ENCODE peak calls at places on chromosomes 11 and 22, in eight cellular contexts. F, K, B, H, J, L, Q and N are unnamed samples.

GRCh38 chr11:99370557-99371200 is 349.9 kb downstream of the CNTN5 start:
- DNase-seq in F (peak), H (peak), J (peak), K (no peak), Q (peak), L (peak), B (peak), N (peak)

GRCh38 chr11:35622070-35622469 is 3.8 kb downstream of the FJX1 start:
- DNase-seq in H (no peak), J (no peak), Q (peak), F (peak), L (no peak), K (no peak), B (peak), N (peak)

GRCh38 chr22:47201186-47201995 is 438.9 kb downstream of the TBC1D22A start:
- DNase-seq in L (peak), Q (no peak), F (no peak), H (no peak), J (peak), B (no peak), K (peak), N (no peak)

GRCh38 chr11:122101625-122102291 is 14.3 kb downstream of the BLID start:
- DNase-seq in B (peak), K (peak), F (peak), J (peak), H (peak), Q (peak), L (peak), N (no peak)

GRCh38 chr11:59776210-59777066 is 21.3 kb downstream of the STX3 start:
- DNase-seq in J (no peak), Q (no peak), B (peak), K (no peak), L (no peak), H (no peak), F (peak), N (peak)

GRCh38 chr11:75148436-75148983 is 2.4 kb upstream of the SLCO2B1 start:
- DNase-seq in F (no peak), K (no peak), Q (no peak), J (no peak), H (no peak), B (no peak), L (no peak), N (no peak)

GRCh38 chr11:46322759-46323158 is 24.5 kb upstream of the DGKZ start:
- DNase-seq in B (peak), K (no peak), Q (no peak), H (no peak), J (no peak), F (no peak), L (peak), N (no peak)

GRCh38 chr11:28767574-28767973 is 659.4 kb downstream of the METTL15 start:
- DNase-seq in K (no peak), J (no peak), H (no peak), F (peak), B (no peak), L (no peak), Q (no peak), N (no peak)

GRCh38 chr11:2524446-2525165 is 79.8 kb downstream of the KCNQ1 start:
- DNase-seq in H (no peak), L (peak), J (peak), K (peak), F (no peak), B (no peak), Q (no peak), N (no peak)

GRCh38 chr11:38163526-38163925 is 1565.5 kb upstream of the RAG2 start:
- DNase-seq in Q (no peak), J (no peak), B (no peak), F (no peak), L (no peak), K (no peak), H (no peak), N (no peak)

GRCh38 chr11:76419896-76420295 is 24.9 kb upstream of the EMSY start:
- DNase-seq in J (no peak), K (no peak), L (peak), H (no peak), F (no peak), B (no peak), Q (no peak), N (peak)

GRCh38 chr22:23388492-23389009 is 191.5 kb downstream of the IGLL1 start:
- DNase-seq in B (no peak), H (no peak), F (no peak), Q (no peak), K (no peak), J (no peak), L (peak), N (no peak)

GRCh38 chr11:65476632-65477270 is 22.1 kb upstream of the MALAT1 start:
- DNase-seq in L (no peak), Q (no peak), B (peak), J (no peak), F (no peak), K (no peak), H (no peak), N (peak)

GRCh38 chr22:19591568-19591967 is 67.4 kb upstream of the CLDN5 start:
- DNase-seq in Q (no peak), F (no peak), H (no peak), B (no peak), L (no peak), J (no peak), K (no peak), N (no peak)

GRCh38 chr11:57321388-57321995 is 3.3 kb downstream of the TNKS1BP1 start:
- DNase-seq in Q (no peak), K (peak), L (no peak), J (no peak), F (no peak), B (no peak), H (no peak), N (no peak)

GRCh38 chr11:77704029-77704428 is 66.4 kb upstream of the CLNS1A start:
- DNase-seq in B (no peak), F (no peak), J (no peak), K (no peak), L (no peak), Q (no peak), H (no peak), N (no peak)

GRCh38 chr11:120209750-120210650 is 832 bp upstream of the OAF start:
- DNase-seq in H (no peak), K (no peak), L (no peak), Q (no peak), J (no peak), B (no peak), F (no peak), N (no peak)

GRCh38 chr22:19707347-19708322 is 6.7 kb upstream of the SEPTIN5 start:
- DNase-seq in B (no peak), Q (no peak), L (peak), K (no peak), H (no peak), J (no peak), F (no peak), N (no peak)

GRCh38 chr22:43889366-43890253 is 2.2 kb downstream of the PNPLA5 start:
- DNase-seq in Q (no peak), H (no peak), K (no peak), F (no peak), B (peak), L (peak), J (no peak), N (no peak)

GRCh38 chr11:2142762-2143202 is 3.6 kb upstream of the IGF2 start:
- DNase-seq in Q (no peak), H (no peak), K (no peak), J (no peak), L (no peak), B (no peak), F (peak), N (peak)

GRCh38 chr11:115497303-115497702 is 6.9 kb downstream of the CADM1 start:
- DNase-seq in K (no peak), L (no peak), F (no peak), J (no peak), B (no peak), Q (no peak), H (no peak), N (no peak)

GRCh38 chr22:37731804-37732471 is 35.1 kb downstream of the TRIOBP start:
- DNase-seq in B (no peak), L (peak), J (no peak), K (no peak), H (no peak), F (no peak), Q (no peak), N (no peak)

GRCh38 chr22:37732699-37733607 is 36.1 kb downstream of the TRIOBP start:
- DNase-seq in B (no peak), Q (no peak), F (no peak), H (no peak), J (no peak), K (peak), L (no peak), N (no peak)

GRCh38 chr22:37734402-37734700 is 37.5 kb downstream of the TRIOBP start:
- DNase-seq in J (no peak), H (no peak), F (no peak), L (peak), B (no peak), K (peak), Q (no peak), N (no peak)

GRCh38 chr22:37733625-37734401 is 37.0 kb downstream of the TRIOBP start:
- DNase-seq in J (no peak), F (no peak), K (peak), Q (no peak), L (peak), H (no peak), B (no peak), N (no peak)

GRCh38 chr22:37735054-37735453 is 38.2 kb downstream of the TRIOBP start:
- DNase-seq in L (peak), J (no peak), B (peak), H (peak), F (no peak), Q (peak), K (peak), N (no peak)
- TF ChIP-seq CTCF in L (peak), J (peak), B (peak), H (peak), F (peak), Q (peak), K (no peak), N (no peak)

GRCh38 chr11:125583496-125583895 is 9.2 kb upstream of the STT3A start:
- DNase-seq in Q (no peak), F (no peak), J (no peak), H (no peak), L (no peak), B (no peak), K (no peak), N (no peak)
- H3K27ac ChIP-seq in Q (no peak), F (no peak), J (no peak), H (no peak), L (no peak), B (no peak), K (no peak), N (no peak)

DNA sequence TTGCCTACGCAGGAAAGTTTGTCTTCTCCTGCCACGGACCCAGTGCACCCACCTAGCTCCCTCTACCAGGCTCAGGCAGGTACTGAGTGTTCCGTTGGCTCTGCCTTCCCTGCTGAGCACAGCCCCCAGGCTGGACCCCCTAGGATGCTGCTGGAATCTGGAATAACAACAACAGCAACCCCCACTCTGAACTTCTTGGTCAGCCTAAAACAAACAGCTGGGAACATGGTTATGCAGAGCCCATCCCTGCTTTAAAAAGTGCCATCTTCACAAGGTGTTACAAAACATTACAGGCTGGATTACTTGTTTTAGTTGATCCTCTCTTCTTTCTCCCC is 1.8 kb downstream of the OPCML start:
- DNase-seq in L (peak), J (no peak), F (no peak), K (no peak), H (no peak), B (no peak), Q (no peak), N (no peak)
- TF ChIP-seq CTCF in L (peak), J (no peak), F (no peak), K (no peak), H (no peak), B (no peak), Q (no peak), N (no peak)

GRCh38 chr22:49797706-49798105 is 30.0 kb downstream of the BRD1 start:
- DNase-seq in F (no peak), B (no peak), Q (no peak), J (no peak), K (no peak), L (no peak), H (no peak), N (no peak)

GRCh38 chr22:49800408-49801238 is 27.1 kb downstream of the BRD1 start:
- DNase-seq in B (no peak), L (no peak), H (no peak), F (no peak), J (no peak), K (no peak), Q (no peak), N (no peak)

GRCh38 chr22:49798486-49799151 is 29.1 kb downstream of the BRD1 start:
- DNase-seq in J (no peak), H (no peak), L (no peak), Q (no peak), F (no peak), K (no peak), B (no peak), N (no peak)

GRCh38 chr22:49801391-49802060 is 26.1 kb downstream of the BRD1 start:
- DNase-seq in K (no peak), F (no peak), L (no peak), J (no peak), B (no peak), H (no peak), Q (no peak), N (no peak)

DNA sequence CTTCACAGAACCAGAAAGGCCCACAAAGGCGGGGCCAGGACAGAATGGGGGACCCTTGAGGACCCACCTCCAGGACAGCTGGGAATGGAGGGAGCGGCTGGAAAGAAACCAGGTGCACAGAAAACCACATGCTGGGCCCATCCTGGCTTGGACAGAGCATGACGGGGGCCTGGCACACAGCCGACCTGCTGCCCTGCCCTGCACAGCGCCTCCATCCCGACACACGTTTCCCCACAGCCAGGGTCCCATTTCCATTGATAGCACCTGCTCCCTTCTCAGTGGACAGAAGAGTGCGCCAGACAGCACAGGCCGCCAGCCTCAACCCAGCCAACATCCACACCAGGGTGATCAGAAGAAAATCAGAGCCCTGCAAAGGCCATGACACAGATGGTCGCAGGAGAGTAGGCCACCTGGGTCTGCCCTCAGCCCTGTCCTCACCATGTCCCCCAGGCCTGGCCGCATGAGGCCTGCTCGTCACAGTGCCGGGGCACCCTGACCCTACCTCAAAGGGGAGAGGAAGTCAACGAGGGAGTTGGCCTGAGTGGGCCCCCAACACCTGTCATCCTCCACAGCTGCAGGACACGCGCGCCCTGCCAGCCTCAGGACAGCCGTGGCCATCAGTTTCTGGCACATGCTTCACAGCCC is 28.1 kb downstream of the BRD1 start:
- DNase-seq in J (no peak), Q (no peak), H (no peak), B (no peak), L (no peak), K (no peak), F (no peak), N (no peak)
- H3K27ac ChIP-seq in J (no peak), Q (no peak), H (no peak), B (no peak), L (no peak), K (no peak), F (no peak), N (peak)

DNA sequence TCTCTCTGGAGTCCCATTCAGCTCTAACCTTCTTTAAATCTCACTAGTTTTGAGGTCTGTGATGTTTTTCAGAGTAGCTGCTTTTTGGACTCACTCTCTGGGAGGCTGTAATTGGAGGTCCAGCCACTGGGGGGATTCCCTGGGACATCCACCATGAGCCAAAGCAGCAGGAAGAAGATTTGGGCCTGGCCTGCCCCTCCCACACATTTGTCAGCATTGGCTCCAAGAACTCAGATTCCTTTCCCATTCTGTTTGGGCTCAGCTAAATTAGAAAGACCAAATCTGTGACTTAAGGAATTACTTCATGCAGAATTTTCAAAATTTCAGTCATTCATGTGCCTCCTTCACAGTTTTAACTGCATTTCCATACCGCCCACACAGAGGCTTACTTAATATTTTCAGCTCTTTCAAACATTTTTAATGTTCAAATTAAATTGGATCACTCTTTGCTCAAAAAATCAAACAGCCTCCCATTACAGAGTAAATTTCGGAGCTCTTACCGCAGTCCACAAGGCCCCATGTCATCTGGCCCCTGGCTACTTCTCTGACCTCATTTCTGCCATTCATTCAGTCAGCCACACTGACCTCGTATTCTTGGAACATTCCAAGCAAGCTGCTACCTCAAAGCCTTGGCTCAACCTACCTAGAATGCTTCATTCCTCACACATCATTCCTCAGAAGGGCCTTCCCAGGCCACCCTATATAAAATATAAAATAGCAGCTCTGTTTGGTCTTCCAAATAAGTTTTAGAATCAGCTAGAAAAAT is 54.5 kb upstream of the RRAS2 start:
- DNase-seq in F (peak), K (no peak), J (peak), L (peak), Q (no peak), H (peak), B (peak), N (no peak)
- TF ChIP-seq CTCF in F (peak), K (no peak), J (peak), L (peak), Q (peak), H (peak), B (peak), N (no peak)

DNA sequence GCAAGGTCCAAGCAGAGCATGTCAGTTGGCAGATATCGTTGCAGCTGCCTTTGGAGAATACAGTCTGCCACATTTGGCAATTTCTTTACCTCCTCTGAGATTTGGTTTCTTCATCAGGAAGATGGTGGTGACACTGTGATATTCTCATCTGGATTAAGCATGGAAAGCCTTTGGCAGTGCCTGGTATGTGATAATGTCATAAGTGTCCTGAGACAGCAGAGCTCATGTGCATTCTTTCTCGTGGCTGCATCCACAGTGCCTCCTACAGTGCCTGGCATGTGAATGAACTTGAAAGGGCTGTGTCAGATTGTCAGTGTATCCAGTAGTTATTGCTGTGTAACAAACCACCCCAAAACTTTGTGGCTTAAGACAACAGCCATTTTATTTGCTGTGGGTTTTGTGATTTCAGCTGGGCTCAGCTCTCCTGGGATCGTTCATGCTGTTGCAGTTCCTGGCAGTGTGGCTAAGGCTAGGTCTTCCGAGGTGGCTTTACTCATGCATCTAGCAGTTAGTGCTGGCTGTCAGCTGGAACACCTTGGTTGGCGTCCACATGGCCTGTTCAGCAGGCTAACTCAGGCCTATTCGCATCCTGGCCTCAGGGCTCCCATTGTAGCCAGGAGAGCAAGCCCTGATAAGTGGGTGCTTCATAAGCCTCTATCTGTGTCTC is 35.7 kb upstream of the MICAL2 start:
- DNase-seq in Q (no peak), F (no peak), B (no peak), J (no peak), L (no peak), H (no peak), K (no peak), N (no peak)
- H3K27ac ChIP-seq in Q (no peak), F (peak), B (peak), J (no peak), L (no peak), H (no peak), K (no peak), N (no peak)